ENCODE peak calls at places on chromosomes 6 and 20, in six cellular contexts. One of them, this sample, is unnamed.

GRCh38 chr6:85506441-85507093 is 56.7 kb downstream of the NT5E start:
- DNase-seq in tibial nerve: no peak
- DNase-seq in tibial artery: no peak
- DNase-seq in brain microvascular endothelial cell: no peak
- DNase-seq in adrenal gland: no peak
- DNase-seq in epithelial cell of esophagus: no peak
- DNase-seq in this sample: no peak

GRCh38 chr6:13139119-13139518 is 189.2 kb downstream of the TBC1D7 start:
- DNase-seq in tibial artery: no peak
- DNase-seq in brain microvascular endothelial cell: no peak
- DNase-seq in adrenal gland: no peak
- DNase-seq in tibial nerve: no peak
- DNase-seq in epithelial cell of esophagus: no peak
- DNase-seq in this sample: no peak

GRCh38 chr6:63307581-63308246 is 12.1 kb downstream of the LGSN start:
- DNase-seq in tibial nerve: no peak
- DNase-seq in epithelial cell of esophagus: peak
- DNase-seq in tibial artery: no peak
- DNase-seq in brain microvascular endothelial cell: peak
- DNase-seq in adrenal gland: no peak
- DNase-seq in this sample: peak

GRCh38 chr6:43926644-43927524 is 156.9 kb downstream of the VEGFA start:
- DNase-seq in brain microvascular endothelial cell: peak
- DNase-seq in adrenal gland: no peak
- DNase-seq in epithelial cell of esophagus: peak
- DNase-seq in tibial nerve: no peak
- DNase-seq in tibial artery: peak
- DNase-seq in this sample: peak

GRCh38 chr6:161429921-161430490 is 156.1 kb upstream of the AGPAT4 start:
- DNase-seq in tibial artery: no peak
- DNase-seq in epithelial cell of esophagus: no peak
- DNase-seq in adrenal gland: no peak
- DNase-seq in tibial nerve: no peak
- DNase-seq in brain microvascular endothelial cell: no peak
- DNase-seq in this sample: no peak

GRCh38 chr20:41009960-41010359 is 18.7 kb upstream of the TOP1 start:
- DNase-seq in tibial nerve: no peak
- DNase-seq in adrenal gland: no peak
- DNase-seq in epithelial cell of esophagus: no peak
- DNase-seq in brain microvascular endothelial cell: peak
- DNase-seq in tibial artery: no peak
- DNase-seq in this sample: peak

GRCh38 chr20:58192567-58192966 is 35.9 kb downstream of the ANKRD60 start:
- DNase-seq in adrenal gland: no peak
- DNase-seq in brain microvascular endothelial cell: no peak
- DNase-seq in epithelial cell of esophagus: no peak
- DNase-seq in tibial artery: no peak
- DNase-seq in tibial nerve: no peak
- DNase-seq in this sample: no peak

GRCh38 chr6:169632841-169633240 is 69.0 kb downstream of the WDR27 start:
- DNase-seq in epithelial cell of esophagus: no peak
- DNase-seq in tibial nerve: no peak
- DNase-seq in brain microvascular endothelial cell: no peak
- DNase-seq in adrenal gland: no peak
- DNase-seq in tibial artery: no peak
- DNase-seq in this sample: no peak

GRCh38 chr20:41299899-41300298 is 17.6 kb downstream of the ZHX3 start:
- DNase-seq in tibial nerve: no peak
- DNase-seq in adrenal gland: no peak
- DNase-seq in tibial artery: no peak
- DNase-seq in epithelial cell of esophagus: no peak
- DNase-seq in brain microvascular endothelial cell: peak
- DNase-seq in this sample: no peak

GRCh38 chr6:108113557-108114519 is 39.3 kb upstream of the OSTM1 start:
- DNase-seq in adrenal gland: peak
- DNase-seq in epithelial cell of esophagus: peak
- DNase-seq in tibial nerve: no peak
- DNase-seq in brain microvascular endothelial cell: peak
- DNase-seq in tibial artery: no peak
- DNase-seq in this sample: peak

GRCh38 chr6:33620158-33620583 is 951 bp upstream of the ITPR3 start:
- DNase-seq in adrenal gland: no peak
- DNase-seq in tibial artery: no peak
- DNase-seq in brain microvascular endothelial cell: no peak
- DNase-seq in tibial nerve: no peak
- DNase-seq in epithelial cell of esophagus: no peak
- DNase-seq in this sample: peak

GRCh38 chr6:97443408-97444080 is 160.5 kb upstream of the MMS22L start:
- DNase-seq in adrenal gland: no peak
- DNase-seq in tibial artery: no peak
- DNase-seq in brain microvascular endothelial cell: no peak
- DNase-seq in epithelial cell of esophagus: no peak
- DNase-seq in tibial nerve: no peak
- DNase-seq in this sample: no peak

GRCh38 chr6:125918230-125918629 is 38.3 kb upstream of the HINT3 start:
- DNase-seq in tibial artery: no peak
- DNase-seq in brain microvascular endothelial cell: no peak
- DNase-seq in tibial nerve: no peak
- DNase-seq in adrenal gland: no peak
- DNase-seq in epithelial cell of esophagus: no peak
- DNase-seq in this sample: no peak

GRCh38 chr6:45436544-45437440 is 59.1 kb upstream of the SUPT3H start:
- DNase-seq in brain microvascular endothelial cell: peak
- DNase-seq in epithelial cell of esophagus: peak
- DNase-seq in tibial artery: no peak
- DNase-seq in tibial nerve: no peak
- DNase-seq in adrenal gland: no peak
- DNase-seq in this sample: peak

GRCh38 chr20:46746972-46747371 is 37.5 kb downstream of the SLC2A10 start:
- DNase-seq in tibial nerve: no peak
- DNase-seq in tibial artery: no peak
- DNase-seq in brain microvascular endothelial cell: peak
- DNase-seq in epithelial cell of esophagus: peak
- DNase-seq in adrenal gland: no peak
- DNase-seq in this sample: no peak

GRCh38 chr6:294656-295565 is 2.6 kb downstream of the DUSP22 start:
- DNase-seq in tibial nerve: no peak
- DNase-seq in brain microvascular endothelial cell: no peak
- DNase-seq in epithelial cell of esophagus: peak
- DNase-seq in adrenal gland: no peak
- DNase-seq in tibial artery: no peak
- DNase-seq in this sample: no peak

GRCh38 chr6:138107752-138108592 is 753 bp upstream of the PERP start:
- DNase-seq in tibial nerve: no peak
- DNase-seq in brain microvascular endothelial cell: no peak
- DNase-seq in tibial artery: peak
- DNase-seq in epithelial cell of esophagus: no peak
- DNase-seq in adrenal gland: no peak
- DNase-seq in this sample: no peak

GRCh38 chr6:20706293-20707165 is 172.3 kb downstream of the CDKAL1 start:
- DNase-seq in tibial artery: no peak
- DNase-seq in adrenal gland: no peak
- DNase-seq in brain microvascular endothelial cell: no peak
- DNase-seq in tibial nerve: no peak
- DNase-seq in epithelial cell of esophagus: peak
- DNase-seq in this sample: peak

GRCh38 chr6:25263602-25264001 is 15.6 kb upstream of the CARMIL1 start:
- DNase-seq in tibial nerve: no peak
- DNase-seq in adrenal gland: no peak
- DNase-seq in epithelial cell of esophagus: peak
- DNase-seq in tibial artery: no peak
- DNase-seq in brain microvascular endothelial cell: peak
- DNase-seq in this sample: peak

GRCh38 chr6:27867051-27867940 is 44.9 kb downstream of the OR2B2 start:
- DNase-seq in tibial nerve: no peak
- DNase-seq in adrenal gland: peak
- DNase-seq in brain microvascular endothelial cell: peak
- DNase-seq in epithelial cell of esophagus: peak
- DNase-seq in tibial artery: peak
- DNase-seq in this sample: peak

GRCh38 chr20:37243937-37244571 is 17.6 kb downstream of the GHRH start:
- DNase-seq in tibial artery: no peak
- DNase-seq in epithelial cell of esophagus: no peak
- DNase-seq in brain microvascular endothelial cell: no peak
- DNase-seq in tibial nerve: no peak
- DNase-seq in adrenal gland: peak
- DNase-seq in this sample: no peak

GRCh38 chr20:57275334-57275733 is 8.9 kb upstream of the BMP7 start:
- DNase-seq in epithelial cell of esophagus: no peak
- DNase-seq in tibial nerve: no peak
- DNase-seq in tibial artery: no peak
- DNase-seq in brain microvascular endothelial cell: no peak
- DNase-seq in adrenal gland: no peak
- DNase-seq in this sample: no peak

GRCh38 chr6:158938811-158939254 is 61.2 kb downstream of the RSPH3 start:
- DNase-seq in tibial artery: no peak
- DNase-seq in tibial nerve: no peak
- DNase-seq in epithelial cell of esophagus: peak
- DNase-seq in adrenal gland: no peak
- DNase-seq in brain microvascular endothelial cell: peak
- DNase-seq in this sample: peak

GRCh38 chr6:81450180-81450579 is 302.3 kb downstream of the TENT5A start:
- DNase-seq in brain microvascular endothelial cell: peak
- DNase-seq in adrenal gland: peak
- DNase-seq in tibial nerve: no peak
- DNase-seq in tibial artery: no peak
- DNase-seq in epithelial cell of esophagus: peak
- DNase-seq in this sample: peak

GRCh38 chr20:8809107-8809953 is 259.6 kb upstream of the PLCB4 start:
- DNase-seq in epithelial cell of esophagus: no peak
- DNase-seq in tibial artery: no peak
- DNase-seq in brain microvascular endothelial cell: no peak
- DNase-seq in adrenal gland: no peak
- DNase-seq in tibial nerve: no peak
- DNase-seq in this sample: no peak

GRCh38 chr20:8808180-8808535 is 260.7 kb upstream of the PLCB4 start:
- DNase-seq in adrenal gland: no peak
- DNase-seq in epithelial cell of esophagus: no peak
- DNase-seq in tibial artery: no peak
- DNase-seq in brain microvascular endothelial cell: no peak
- DNase-seq in tibial nerve: no peak
- DNase-seq in this sample: no peak

GRCh38 chr20:8805737-8806442 is 263.0 kb upstream of the PLCB4 start:
- DNase-seq in brain microvascular endothelial cell: no peak
- DNase-seq in adrenal gland: no peak
- DNase-seq in tibial nerve: no peak
- DNase-seq in tibial artery: no peak
- DNase-seq in epithelial cell of esophagus: peak
- DNase-seq in this sample: no peak

GRCh38 chr20:8811801-8812594 is 256.9 kb upstream of the PLCB4 start:
- DNase-seq in brain microvascular endothelial cell: no peak
- DNase-seq in tibial artery: no peak
- DNase-seq in adrenal gland: no peak
- DNase-seq in tibial nerve: no peak
- DNase-seq in epithelial cell of esophagus: no peak
- DNase-seq in this sample: no peak

GRCh38 chr20:8807480-8808179 is 261.3 kb upstream of the PLCB4 start:
- DNase-seq in tibial nerve: no peak
- DNase-seq in epithelial cell of esophagus: no peak
- DNase-seq in tibial artery: no peak
- DNase-seq in brain microvascular endothelial cell: no peak
- DNase-seq in adrenal gland: no peak
- DNase-seq in this sample: no peak
- TF ChIP-seq CTCF in tibial nerve: no peak
- TF ChIP-seq CTCF in epithelial cell of esophagus: no peak
- TF ChIP-seq CTCF in tibial artery: no peak
- TF ChIP-seq CTCF in brain microvascular endothelial cell: no peak
- TF ChIP-seq CTCF in adrenal gland: no peak
- TF ChIP-seq CTCF in this sample: no peak

GRCh38 chr20:63025534-63026331 is 19.0 kb upstream of the BHLHE23 start:
- DNase-seq in tibial nerve: no peak
- DNase-seq in tibial artery: no peak
- DNase-seq in adrenal gland: no peak
- DNase-seq in epithelial cell of esophagus: peak
- DNase-seq in brain microvascular endothelial cell: peak
- DNase-seq in this sample: peak

GRCh38 chr20:63027425-63028389 is 20.9 kb upstream of the BHLHE23 start:
- DNase-seq in tibial nerve: no peak
- DNase-seq in adrenal gland: no peak
- DNase-seq in brain microvascular endothelial cell: no peak
- DNase-seq in tibial artery: no peak
- DNase-seq in epithelial cell of esophagus: no peak
- DNase-seq in this sample: no peak

GRCh38 chr20:63026582-63027424 is 20.0 kb upstream of the BHLHE23 start:
- DNase-seq in tibial artery: no peak
- DNase-seq in adrenal gland: no peak
- DNase-seq in epithelial cell of esophagus: no peak
- DNase-seq in tibial nerve: no peak
- DNase-seq in brain microvascular endothelial cell: no peak
- DNase-seq in this sample: no peak

GRCh38 chr20:63029358-63030121 is 22.8 kb upstream of the BHLHE23 start:
- DNase-seq in adrenal gland: no peak
- DNase-seq in tibial nerve: no peak
- DNase-seq in tibial artery: no peak
- DNase-seq in epithelial cell of esophagus: no peak
- DNase-seq in brain microvascular endothelial cell: no peak
- DNase-seq in this sample: no peak

GRCh38 chr20:63028461-63028921 is 21.7 kb upstream of the BHLHE23 start:
- DNase-seq in epithelial cell of esophagus: no peak
- DNase-seq in brain microvascular endothelial cell: no peak
- DNase-seq in adrenal gland: no peak
- DNase-seq in tibial nerve: no peak
- DNase-seq in tibial artery: no peak
- DNase-seq in this sample: no peak
- H3K4me3 ChIP-seq in epithelial cell of esophagus: no peak
- H3K4me3 ChIP-seq in brain microvascular endothelial cell: no peak
- H3K4me3 ChIP-seq in adrenal gland: no peak
- H3K4me3 ChIP-seq in tibial nerve: no peak
- H3K4me3 ChIP-seq in tibial artery: no peak
- H3K4me3 ChIP-seq in this sample: no peak

DNA sequence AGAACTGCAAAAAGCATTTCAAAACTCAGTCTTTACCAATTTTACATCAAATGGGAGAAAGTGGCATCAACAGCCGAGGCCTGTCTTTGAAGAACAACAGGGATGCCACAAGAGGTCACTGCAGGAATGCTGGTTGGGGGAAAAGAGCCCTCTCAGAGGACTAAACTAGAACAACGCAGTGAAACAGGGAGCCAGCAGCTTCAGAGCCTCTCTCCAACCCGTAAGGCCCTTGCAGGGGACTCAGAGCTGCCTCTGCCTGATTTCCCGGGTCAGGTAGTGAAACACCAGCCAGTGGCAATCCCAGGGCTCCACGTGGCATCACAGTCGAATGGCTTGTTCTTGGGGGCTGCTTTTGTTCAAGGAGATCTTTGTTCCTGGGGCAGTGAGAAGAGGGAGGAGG is 55.0 kb upstream of the KCNK16 start:
- DNase-seq in brain microvascular endothelial cell: peak
- DNase-seq in epithelial cell of esophagus: peak
- DNase-seq in tibial artery: peak
- DNase-seq in tibial nerve: peak
- DNase-seq in adrenal gland: peak
- DNase-seq in this sample: peak
- TF ChIP-seq CTCF in brain microvascular endothelial cell: peak
- TF ChIP-seq CTCF in epithelial cell of esophagus: peak
- TF ChIP-seq CTCF in tibial artery: peak
- TF ChIP-seq CTCF in tibial nerve: peak
- TF ChIP-seq CTCF in adrenal gland: peak
- TF ChIP-seq CTCF in this sample: peak

GRCh38 chr6:36422714-36423100 is 19.9 kb downstream of the PXT1 start:
- DNase-seq in tibial nerve: no peak
- DNase-seq in tibial artery: no peak
- DNase-seq in brain microvascular endothelial cell: no peak
- DNase-seq in adrenal gland: no peak
- DNase-seq in epithelial cell of esophagus: no peak
- DNase-seq in this sample: no peak
- H3K4me3 ChIP-seq in tibial nerve: peak
- H3K4me3 ChIP-seq in tibial artery: peak
- H3K4me3 ChIP-seq in brain microvascular endothelial cell: peak
- H3K4me3 ChIP-seq in adrenal gland: peak
- H3K4me3 ChIP-seq in epithelial cell of esophagus: peak
- H3K4me3 ChIP-seq in this sample: peak

This sample was measured in fibroblast of villous mesenchyme.